ENCODE peak calls at places on chromosome 12, in eight cellular contexts. U is cardiac muscle cell; I is bronchial epithelial cell; Y is naive thymus-derived CD4-positive, alpha-beta T cell; P is Caco-2; R is GM23338; M is stomach; T is mesenchymal stem cell. F is an unnamed sample. For H3K36me3, the result is how much of the 10 kb centered on the place peaks cover.

GRCh38 chr12:55929306-55929791 is 1.6 kb upstream of the DGKA start:
- DNase-seq in T (no peak), Y (peak), U (no peak), I (no peak), P (no peak), M (peak), R (no peak), F (peak)

GRCh38 chr12:92431146-92431545 is 271.6 kb upstream of the PLEKHG7 start:
- DNase-seq in U (no peak), I (no peak), R (peak), P (peak), M (no peak), Y (no peak), T (no peak), F (no peak)

GRCh38 chr12:9649532-9649940 is 20.0 kb upstream of the CLEC2D start:
- DNase-seq in T (no peak), I (no peak), R (peak), U (no peak), P (no peak), M (no peak), Y (no peak), F (no peak)

GRCh38 chr12:1841606-1842182 is 21.3 kb downstream of the LRTM2 start:
- DNase-seq in T (no peak), Y (no peak), U (no peak), R (no peak), M (no peak), I (no peak), P (no peak), F (no peak)

GRCh38 chr12:106671840-106672239 is 89.0 kb downstream of the RFX4 start:
- DNase-seq in R (no peak), U (no peak), Y (no peak), T (no peak), P (no peak), M (no peak), I (no peak), F (no peak)

GRCh38 chr12:19402743-19403400 is 36.4 kb upstream of the AEBP2 start:
- DNase-seq in U (peak), M (peak), T (peak), I (peak), P (no peak), Y (no peak), R (no peak), F (peak)

GRCh38 chr12:63668028-63668799 is at the start of gene DPY19L2:
- DNase-seq in R (peak), U (peak), Y (no peak), P (no peak), T (peak), I (peak), M (peak), F (peak)

GRCh38 chr12:117188961-117189724 is 1.1 kb downstream of the FBXO21 start:
- DNase-seq in T (peak), P (no peak), M (no peak), I (peak), Y (no peak), R (peak), U (peak), F (peak)

GRCh38 chr12:9906888-9907287 is 25.3 kb downstream of the CLEC2A start:
- DNase-seq in T (no peak), R (no peak), Y (no peak), M (no peak), U (no peak), I (peak), P (no peak), F (peak)

GRCh38 chr12:71780207-71780822 is 25.7 kb downstream of the RAB21 start:
- DNase-seq in U (peak), T (peak), R (peak), I (peak), M (peak), P (peak), Y (no peak), F (peak)

GRCh38 chr12:64175254-64175945 is 46.7 kb downstream of the KICS2 start:
- DNase-seq in P (no peak), Y (no peak), R (peak), I (no peak), T (no peak), U (peak), M (no peak), F (no peak)

GRCh38 chr12:52655720-52656124 is 3.7 kb upstream of the KRT2 start:
- DNase-seq in P (no peak), Y (no peak), R (no peak), U (no peak), T (no peak), M (peak), I (peak), F (no peak)

GRCh38 chr12:106423291-106423690 is 65.7 kb downstream of the POLR3B start:
- DNase-seq in T (no peak), I (no peak), Y (no peak), M (no peak), R (no peak), P (peak), U (no peak), F (peak)

GRCh38 chr12:15209782-15210181 is 11.4 kb downstream of the RERG start:
- DNase-seq in T (peak), M (no peak), I (peak), U (peak), P (no peak), Y (no peak), R (no peak), F (no peak)

GRCh38 chr12:51653431-51653830 is 62.4 kb downstream of the SCN8A start:
- DNase-seq in I (no peak), T (no peak), M (no peak), P (no peak), R (no peak), U (no peak), Y (no peak), F (no peak)

GRCh38 chr12:57127101-57127709 is 1.1 kb upstream of the LRP1 start:
- DNase-seq in P (peak), I (peak), U (no peak), Y (peak), T (peak), M (peak), R (peak), F (peak)

GRCh38 chr12:79296871-79297270 is 393.9 kb downstream of the PAWR start:
- DNase-seq in T (no peak), I (no peak), P (no peak), R (no peak), Y (no peak), U (no peak), M (no peak), F (no peak)

GRCh38 chr12:10191865-10192264 is 13.0 kb downstream of the TMEM52B start:
- DNase-seq in U (no peak), T (peak), Y (no peak), I (peak), R (peak), M (no peak), P (no peak), F (no peak)

GRCh38 chr12:92408072-92408900 is 262.6 kb upstream of the BTG1 start:
- DNase-seq in P (peak), T (no peak), R (peak), I (peak), M (peak), Y (no peak), U (peak), F (peak)

GRCh38 chr12:58314610-58315009 is 373.2 kb downstream of the ATP23 start:
- DNase-seq in Y (no peak), R (no peak), T (peak), I (peak), U (peak), M (no peak), P (no peak), F (no peak)

GRCh38 chr12:58310828-58311273 is 369.5 kb downstream of the ATP23 start:
- DNase-seq in U (peak), M (no peak), R (no peak), T (peak), I (peak), Y (no peak), P (peak), F (no peak)

GRCh38 chr12:58309806-58310205 is 368.4 kb downstream of the ATP23 start:
- DNase-seq in M (no peak), I (peak), Y (no peak), U (no peak), R (no peak), T (peak), P (no peak), F (no peak)

GRCh38 chr12:58310368-58310767 is 369.0 kb downstream of the ATP23 start:
- DNase-seq in Y (no peak), P (no peak), I (peak), U (peak), R (no peak), M (no peak), T (peak), F (no peak)

DNA sequence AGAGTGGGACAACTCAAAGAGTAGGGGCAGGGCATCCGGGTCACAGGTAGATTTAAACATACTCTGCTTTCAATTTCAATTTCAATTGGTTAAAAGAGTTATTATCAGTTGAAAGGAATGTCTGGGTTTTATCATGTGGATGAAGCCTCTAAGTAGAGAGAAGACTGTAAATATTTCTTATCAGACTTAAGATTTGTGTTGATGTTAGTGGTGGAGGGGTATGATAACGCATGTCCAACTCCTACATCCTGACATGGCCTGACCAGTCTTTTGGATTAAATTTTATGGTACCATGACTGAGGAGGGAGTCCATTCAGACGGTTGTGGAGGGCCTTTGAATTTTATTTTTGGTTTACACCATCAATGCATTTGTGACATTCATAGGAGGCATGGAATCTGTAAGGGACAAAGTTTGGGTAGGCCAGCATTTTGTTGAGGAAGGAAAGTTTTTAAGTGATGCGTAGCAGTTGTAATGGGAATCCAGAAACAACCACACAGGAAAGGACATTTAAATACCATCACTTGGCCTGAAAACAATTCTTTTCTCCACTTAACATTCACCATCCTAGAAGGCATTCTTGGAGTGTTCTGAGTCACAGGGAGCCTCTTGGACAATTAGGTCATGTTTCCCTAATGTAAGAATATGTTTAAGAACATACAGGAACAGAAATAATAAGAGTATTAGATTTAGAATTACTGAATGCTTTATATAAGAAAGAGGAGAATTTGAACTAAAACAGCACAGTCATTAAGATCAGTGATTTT is 371.9 kb downstream of the ATP23 start:
- DNase-seq in P (no peak), Y (no peak), I (peak), R (no peak), T (peak), M (no peak), U (peak), F (no peak)
- H3K4me3 ChIP-seq in P (no peak), Y (no peak), I (no peak), R (no peak), T (no peak), M (no peak), U (no peak), F (no peak)

DNA sequence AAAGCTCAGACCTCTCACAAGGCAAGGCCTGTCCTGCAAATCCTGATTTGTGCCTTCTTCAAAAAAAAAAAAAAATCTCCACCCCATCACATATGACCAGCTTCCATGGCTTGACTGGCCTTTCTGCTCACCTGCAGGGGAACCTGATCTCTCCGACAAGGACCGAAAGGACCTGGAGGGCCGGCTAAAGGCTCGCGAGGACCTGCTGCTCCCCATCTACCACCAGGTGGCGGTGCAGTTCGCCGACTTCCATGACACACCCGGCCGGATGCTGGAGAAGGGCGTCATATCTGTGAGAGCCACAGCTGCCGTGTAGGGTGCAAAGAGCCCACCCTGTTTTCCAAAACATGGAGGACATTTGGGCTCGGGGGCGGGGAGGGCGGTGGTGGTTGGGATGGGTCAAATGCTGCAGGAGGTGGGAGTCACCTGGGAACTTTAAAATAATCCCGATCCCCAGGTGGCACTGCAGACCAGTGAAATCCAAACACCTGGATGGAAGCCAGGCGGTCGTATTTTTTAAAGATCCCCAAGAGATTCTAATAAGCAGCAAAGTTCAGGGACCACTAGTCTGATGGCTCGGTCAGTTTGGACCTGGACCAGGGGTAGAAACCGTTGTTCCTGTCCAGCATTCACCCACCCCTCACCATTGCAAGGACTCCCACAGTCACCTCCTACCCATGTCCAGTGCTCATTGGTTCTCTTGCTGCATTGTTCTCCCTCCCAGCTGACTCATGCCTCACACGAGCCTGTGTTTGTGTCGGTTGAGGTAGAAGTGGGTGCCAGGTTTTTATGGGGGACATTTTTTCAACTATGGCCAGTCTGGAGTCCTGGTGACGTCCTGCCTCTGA is 44.8 kb downstream of the FOXN4 start:
- DNase-seq in Y (no peak), U (peak), R (peak), M (peak), I (peak), T (peak), P (peak), F (peak)
- H3K36me3 ChIP-seq in Y (under half), U (under half), R (under half), M (half or more), I (under half), T (under half), P (under half), F (under half)

DNA sequence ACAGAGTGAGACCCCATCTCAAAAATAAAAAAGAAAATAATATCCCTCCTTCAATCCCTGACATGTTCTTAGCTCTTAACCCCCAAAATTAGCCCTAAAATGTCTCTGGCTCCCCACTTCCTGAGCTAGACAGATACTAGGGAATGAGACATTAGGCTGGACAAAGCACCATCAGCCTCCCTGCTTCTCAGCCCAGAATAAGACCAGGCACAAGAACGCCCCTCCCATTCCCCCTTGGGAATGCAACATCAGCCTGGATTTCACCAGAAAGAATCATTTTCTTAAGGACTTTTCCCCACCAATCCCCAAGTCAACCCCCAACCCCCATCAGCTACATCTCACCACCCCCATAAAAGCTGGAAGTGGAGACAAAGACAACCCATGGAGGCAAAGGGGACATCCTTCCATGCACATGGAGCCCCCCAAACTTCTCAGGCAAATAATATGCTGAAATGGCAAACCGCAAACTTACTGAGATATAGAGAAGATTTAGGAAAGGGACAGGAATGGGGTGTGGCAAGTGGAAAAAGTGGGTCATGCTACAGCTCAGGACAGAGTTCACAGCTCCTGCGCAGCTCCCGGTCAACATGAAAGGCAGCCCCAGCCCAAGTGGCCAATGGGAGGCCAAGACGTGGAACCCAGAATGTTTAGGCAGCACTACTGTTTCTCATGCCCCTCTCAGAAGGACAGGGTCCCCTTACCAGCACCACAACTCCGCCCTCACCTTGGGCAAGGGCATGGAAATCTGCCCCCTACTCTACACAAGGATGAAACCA is 2.7 kb downstream of the CHD4 start:
- DNase-seq in R (no peak), M (no peak), I (no peak), P (no peak), T (no peak), U (peak), Y (no peak), F (peak)
- H3K4me3 ChIP-seq in R (peak), M (peak), I (no peak), P (peak), T (peak), U (peak), Y (peak), F (no peak)

DNA sequence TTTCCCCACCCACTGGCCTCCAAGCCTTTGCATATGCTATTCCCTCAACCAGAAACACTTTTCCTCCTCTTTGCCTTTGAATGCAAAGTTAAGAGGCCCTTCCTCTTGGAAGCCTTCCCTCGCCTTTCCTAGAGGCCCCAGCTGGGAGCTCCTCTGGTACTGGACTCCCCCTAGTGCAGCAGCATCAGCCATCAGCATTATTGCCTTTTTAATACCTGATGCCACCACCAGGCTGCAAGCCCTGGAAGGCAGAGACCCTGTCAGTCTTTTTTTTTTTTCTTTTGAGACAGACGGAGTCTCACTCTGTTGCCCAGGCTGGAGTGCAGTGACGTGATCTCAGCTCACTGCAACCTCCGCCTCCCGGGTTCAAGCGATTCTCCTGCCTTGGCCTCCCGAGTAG is 19.1 kb upstream of the PLA2G1B start:
- DNase-seq in Y (no peak), P (no peak), T (peak), R (peak), M (no peak), I (no peak), U (no peak), F (no peak)
- H3K36me3 ChIP-seq in Y (under half), P (under half), T (under half), R (under half), M (under half), I (under half), U (under half), F (under half)

GRCh38 chr12:12505544-12506501 is 56.8 kb downstream of the DUSP16 start:
- DNase-seq in Y (no peak), M (no peak), T (peak), P (peak), R (no peak), U (peak), I (no peak), F (peak)
- H3K4me3 ChIP-seq in Y (no peak), M (no peak), T (peak), P (no peak), R (no peak), U (no peak), I (no peak), F (no peak)

GRCh38 chr12:288687-289086 is 26.1 kb upstream of the SLC6A13 start:
- DNase-seq in M (peak), U (peak), T (peak), I (peak), R (no peak), P (no peak), Y (no peak), F (no peak)

GRCh38 chr12:293199-293598 is 30.6 kb upstream of the SLC6A13 start:
- DNase-seq in P (no peak), Y (no peak), T (no peak), I (no peak), R (no peak), M (no peak), U (no peak), F (no peak)

GRCh38 chr12:292186-292585 is 29.6 kb upstream of the SLC6A13 start:
- DNase-seq in T (no peak), U (no peak), M (no peak), P (no peak), I (peak), Y (no peak), R (no peak), F (no peak)

GRCh38 chr12:295132-295531 is 32.5 kb upstream of the SLC6A13 start:
- DNase-seq in M (no peak), R (no peak), I (no peak), U (no peak), T (no peak), P (no peak), Y (no peak), F (no peak)

GRCh38 chr12:291153-291723 is 28.6 kb upstream of the SLC6A13 start:
- DNase-seq in P (no peak), U (no peak), M (no peak), R (no peak), I (no peak), T (no peak), Y (no peak), F (no peak)
- H3K36me3 ChIP-seq in P (under half), U (half or more), M (half or more), R (under half), I (under half), T (half or more), Y (under half), F (under half)

DNA sequence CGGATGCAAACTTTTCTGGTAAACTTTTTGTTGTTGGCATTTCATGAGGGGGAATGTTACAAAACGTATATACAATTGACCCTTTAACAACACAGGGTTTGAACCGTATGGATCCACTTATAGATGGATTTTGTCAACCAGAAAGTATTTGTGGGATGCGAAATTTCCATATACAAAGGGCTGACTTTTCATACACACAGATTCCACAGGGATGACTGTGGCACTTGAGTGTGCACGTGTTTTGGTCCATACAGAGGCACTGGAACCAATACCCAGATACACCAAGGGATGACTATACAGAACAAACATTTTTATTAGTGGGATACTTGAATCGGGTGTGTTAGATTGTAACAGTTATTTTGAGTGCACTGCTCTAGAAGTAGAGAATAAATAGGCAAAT is 29.8 kb upstream of the CCT2 start:
- DNase-seq in M (no peak), Y (no peak), U (peak), T (peak), I (peak), P (no peak), R (no peak), F (no peak)
- H3K4me3 ChIP-seq in M (no peak), Y (no peak), U (no peak), T (no peak), I (no peak), P (no peak), R (no peak), F (no peak)

GRCh38 chr12:120196363-120196762 is 1.8 kb upstream of the GCN1 start:
- DNase-seq in U (no peak), R (no peak), I (no peak), P (no peak), Y (no peak), M (no peak), T (peak), F (no peak)

GRCh38 chr12:120197542-120197887 is 3.0 kb upstream of the GCN1 start:
- DNase-seq in M (no peak), T (no peak), R (no peak), Y (no peak), U (no peak), P (no peak), I (no peak), F (no peak)

GRCh38 chr12:120194534-120195395 is at the start of gene GCN1:
- DNase-seq in Y (peak), M (peak), T (peak), I (peak), R (peak), P (peak), U (peak), F (peak)

GRCh38 chr12:120190985-120191480 is 3.5 kb downstream of the GCN1 start:
- DNase-seq in M (no peak), I (no peak), R (no peak), P (no peak), T (no peak), U (no peak), Y (no peak), F (no peak)

GRCh38 chr12:120194226-120194533 is 335 bp downstream of the GCN1 start:
- DNase-seq in R (no peak), M (no peak), T (no peak), U (no peak), Y (no peak), P (no peak), I (no peak), F (no peak)
- H3K36me3 ChIP-seq in R (under half), M (half or more), T (half or more), U (under half), Y (under half), P (under half), I (under half), F (under half)